ENCODE peak calls at places on chromosome 12, in ten cellular contexts. One of them, this sample, is unnamed.

GRCh38 chr12:90261283-90261682 is 552.6 kb upstream of the ATP2B1 start:
- DNase-seq in prostate gland: no peak
- DNase-seq in uterus: no peak
- DNase-seq in A549: no peak
- DNase-seq in transverse colon: no peak
- DNase-seq in heart left ventricle: no peak
- DNase-seq in IMR-90: peak
- DNase-seq in ovary: no peak
- DNase-seq in testis: no peak
- DNase-seq in right lobe of liver: no peak
- DNase-seq in this sample: no peak

GRCh38 chr12:54678131-54678530 is 30.0 kb upstream of the DCD start:
- DNase-seq in transverse colon: no peak
- DNase-seq in prostate gland: no peak
- DNase-seq in A549: no peak
- DNase-seq in ovary: no peak
- DNase-seq in IMR-90: no peak
- DNase-seq in testis: no peak
- DNase-seq in uterus: no peak
- DNase-seq in right lobe of liver: no peak
- DNase-seq in heart left ventricle: no peak
- DNase-seq in this sample: no peak

GRCh38 chr12:102961488-102961801 is 4.0 kb downstream of the ASCL1 start:
- DNase-seq in IMR-90: no peak
- DNase-seq in heart left ventricle: no peak
- DNase-seq in right lobe of liver: no peak
- DNase-seq in prostate gland: no peak
- DNase-seq in uterus: no peak
- DNase-seq in transverse colon: no peak
- DNase-seq in testis: no peak
- DNase-seq in A549: no peak
- DNase-seq in ovary: no peak
- DNase-seq in this sample: no peak

GRCh38 chr12:93300611-93301021 is 77.1 kb upstream of the NUDT4 start:
- DNase-seq in heart left ventricle: no peak
- DNase-seq in prostate gland: no peak
- DNase-seq in right lobe of liver: no peak
- DNase-seq in A549: no peak
- DNase-seq in IMR-90: no peak
- DNase-seq in uterus: no peak
- DNase-seq in transverse colon: no peak
- DNase-seq in testis: no peak
- DNase-seq in ovary: no peak
- DNase-seq in this sample: no peak

GRCh38 chr12:75633789-75634188 is 122.4 kb upstream of the KRR1 start:
- DNase-seq in transverse colon: no peak
- DNase-seq in prostate gland: no peak
- DNase-seq in uterus: no peak
- DNase-seq in IMR-90: no peak
- DNase-seq in heart left ventricle: no peak
- DNase-seq in right lobe of liver: no peak
- DNase-seq in A549: no peak
- DNase-seq in ovary: no peak
- DNase-seq in testis: no peak
- DNase-seq in this sample: no peak

GRCh38 chr12:88805692-88806091 is 225.4 kb upstream of the KITLG start:
- DNase-seq in ovary: no peak
- DNase-seq in uterus: no peak
- DNase-seq in testis: no peak
- DNase-seq in right lobe of liver: no peak
- DNase-seq in heart left ventricle: no peak
- DNase-seq in A549: no peak
- DNase-seq in IMR-90: no peak
- DNase-seq in transverse colon: no peak
- DNase-seq in prostate gland: no peak
- DNase-seq in this sample: no peak

GRCh38 chr12:122665349-122665748 is 37.8 kb downstream of the HCAR2 start:
- DNase-seq in prostate gland: no peak
- DNase-seq in ovary: no peak
- DNase-seq in A549: no peak
- DNase-seq in heart left ventricle: no peak
- DNase-seq in transverse colon: no peak
- DNase-seq in IMR-90: no peak
- DNase-seq in testis: no peak
- DNase-seq in uterus: no peak
- DNase-seq in right lobe of liver: no peak
- DNase-seq in this sample: no peak

GRCh38 chr12:80232873-80233272 is 133.5 kb downstream of the OTOGL start:
- DNase-seq in prostate gland: no peak
- DNase-seq in right lobe of liver: no peak
- DNase-seq in IMR-90: no peak
- DNase-seq in A549: no peak
- DNase-seq in transverse colon: no peak
- DNase-seq in testis: no peak
- DNase-seq in uterus: no peak
- DNase-seq in heart left ventricle: no peak
- DNase-seq in ovary: no peak
- DNase-seq in this sample: no peak

GRCh38 chr12:55935742-55936151 is 4.8 kb downstream of the DGKA start:
- DNase-seq in transverse colon: no peak
- DNase-seq in right lobe of liver: no peak
- DNase-seq in A549: no peak
- DNase-seq in prostate gland: no peak
- DNase-seq in uterus: peak
- DNase-seq in testis: peak
- DNase-seq in IMR-90: no peak
- DNase-seq in ovary: peak
- DNase-seq in heart left ventricle: peak
- DNase-seq in this sample: no peak

GRCh38 chr12:58765076-58765475 is 155.2 kb downstream of the LRIG3 start:
- DNase-seq in A549: no peak
- DNase-seq in heart left ventricle: no peak
- DNase-seq in right lobe of liver: no peak
- DNase-seq in testis: no peak
- DNase-seq in IMR-90: no peak
- DNase-seq in prostate gland: no peak
- DNase-seq in uterus: no peak
- DNase-seq in transverse colon: no peak
- DNase-seq in ovary: no peak
- DNase-seq in this sample: no peak

GRCh38 chr12:113479578-113480335 is 8.1 kb upstream of the LHX5 start:
- DNase-seq in ovary: peak
- DNase-seq in testis: peak
- DNase-seq in uterus: no peak
- DNase-seq in heart left ventricle: peak
- DNase-seq in transverse colon: no peak
- DNase-seq in prostate gland: no peak
- DNase-seq in IMR-90: peak
- DNase-seq in right lobe of liver: peak
- DNase-seq in A549: no peak
- DNase-seq in this sample: peak

GRCh38 chr12:75526655-75527511 is 15.5 kb upstream of the KRR1 start:
- DNase-seq in IMR-90: peak
- DNase-seq in A549: peak
- DNase-seq in heart left ventricle: no peak
- DNase-seq in testis: no peak
- DNase-seq in transverse colon: no peak
- DNase-seq in ovary: no peak
- DNase-seq in prostate gland: no peak
- DNase-seq in right lobe of liver: no peak
- DNase-seq in uterus: no peak
- DNase-seq in this sample: peak

GRCh38 chr12:51083140-51083833 is at the start of gene CSRNP2:
- DNase-seq in prostate gland: peak
- DNase-seq in uterus: peak
- DNase-seq in transverse colon: peak
- DNase-seq in right lobe of liver: peak
- DNase-seq in ovary: peak
- DNase-seq in testis: peak
- DNase-seq in IMR-90: peak
- DNase-seq in A549: peak
- DNase-seq in heart left ventricle: peak
- DNase-seq in this sample: peak

GRCh38 chr12:51087818-51088217 is 4.4 kb upstream of the CSRNP2 start:
- DNase-seq in heart left ventricle: no peak
- DNase-seq in IMR-90: no peak
- DNase-seq in uterus: no peak
- DNase-seq in right lobe of liver: no peak
- DNase-seq in prostate gland: no peak
- DNase-seq in ovary: no peak
- DNase-seq in A549: no peak
- DNase-seq in testis: no peak
- DNase-seq in transverse colon: no peak
- DNase-seq in this sample: no peak

GRCh38 chr12:51082561-51083139 is 746 bp downstream of the CSRNP2 start:
- DNase-seq in A549: peak
- DNase-seq in testis: peak
- DNase-seq in ovary: no peak
- DNase-seq in uterus: no peak
- DNase-seq in transverse colon: peak
- DNase-seq in heart left ventricle: no peak
- DNase-seq in prostate gland: peak
- DNase-seq in IMR-90: peak
- DNase-seq in right lobe of liver: no peak
- DNase-seq in this sample: peak

GRCh38 chr12:51086933-51087332 is 3.5 kb upstream of the CSRNP2 start:
- DNase-seq in transverse colon: no peak
- DNase-seq in right lobe of liver: no peak
- DNase-seq in A549: no peak
- DNase-seq in prostate gland: no peak
- DNase-seq in uterus: no peak
- DNase-seq in IMR-90: no peak
- DNase-seq in ovary: no peak
- DNase-seq in heart left ventricle: no peak
- DNase-seq in testis: no peak
- DNase-seq in this sample: no peak

GRCh38 chr12:51085757-51086156 is 2.4 kb upstream of the CSRNP2 start:
- DNase-seq in IMR-90: no peak
- DNase-seq in ovary: no peak
- DNase-seq in transverse colon: no peak
- DNase-seq in uterus: no peak
- DNase-seq in right lobe of liver: no peak
- DNase-seq in testis: no peak
- DNase-seq in prostate gland: no peak
- DNase-seq in heart left ventricle: no peak
- DNase-seq in A549: no peak
- DNase-seq in this sample: no peak
- TF ChIP-seq POLR2A in IMR-90: no peak
- TF ChIP-seq POLR2A in ovary: no peak
- TF ChIP-seq POLR2A in transverse colon: no peak
- TF ChIP-seq POLR2A in uterus: no peak
- TF ChIP-seq POLR2A in right lobe of liver: no peak
- TF ChIP-seq POLR2A in testis: no peak
- TF ChIP-seq POLR2A in prostate gland: no peak
- TF ChIP-seq POLR2A in heart left ventricle: no peak
- TF ChIP-seq POLR2A in A549: no peak
- TF ChIP-seq POLR2A in this sample: no peak

DNA sequence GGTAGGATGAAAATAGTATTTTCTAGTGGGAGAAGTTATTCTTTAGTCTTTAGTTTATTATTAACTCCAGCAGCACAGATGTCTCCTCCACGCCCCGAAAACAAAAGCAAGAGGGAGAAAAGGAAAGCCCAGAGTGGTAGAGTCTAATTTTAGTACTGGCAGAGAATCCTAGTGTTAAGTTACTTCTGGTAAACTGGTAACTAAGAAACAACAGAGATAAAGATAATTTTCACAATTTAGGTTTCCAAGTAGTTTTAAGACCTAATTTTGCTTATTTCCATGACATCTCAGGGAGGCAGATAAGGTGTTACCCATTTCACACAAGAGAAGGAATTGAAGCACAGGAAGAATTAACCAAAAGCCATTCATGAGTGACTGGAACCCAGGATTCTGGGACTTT is 16.3 kb downstream of the ATP5MC2 start:
- DNase-seq in prostate gland: no peak
- DNase-seq in uterus: no peak
- DNase-seq in IMR-90: peak
- DNase-seq in heart left ventricle: no peak
- DNase-seq in transverse colon: no peak
- DNase-seq in A549: no peak
- DNase-seq in right lobe of liver: no peak
- DNase-seq in testis: no peak
- DNase-seq in ovary: no peak
- DNase-seq in this sample: no peak
- H3K27ac ChIP-seq in prostate gland: peak
- H3K27ac ChIP-seq in uterus: peak
- H3K27ac ChIP-seq in IMR-90: peak
- H3K27ac ChIP-seq in heart left ventricle: peak
- H3K27ac ChIP-seq in transverse colon: peak
- H3K27ac ChIP-seq in A549: peak
- H3K27ac ChIP-seq in right lobe of liver: peak
- H3K27ac ChIP-seq in testis: peak
- H3K27ac ChIP-seq in ovary: peak
- H3K27ac ChIP-seq in this sample: peak

GRCh38 chr12:45695035-45695434 is 34.5 kb upstream of the ARID2 start:
- DNase-seq in uterus: no peak
- DNase-seq in A549: no peak
- DNase-seq in heart left ventricle: no peak
- DNase-seq in testis: no peak
- DNase-seq in IMR-90: peak
- DNase-seq in ovary: no peak
- DNase-seq in prostate gland: no peak
- DNase-seq in transverse colon: no peak
- DNase-seq in right lobe of liver: no peak
- DNase-seq in this sample: peak
- TF ChIP-seq CTCF in uterus: no peak
- TF ChIP-seq CTCF in A549: no peak
- TF ChIP-seq CTCF in heart left ventricle: no peak
- TF ChIP-seq CTCF in testis: no peak
- TF ChIP-seq CTCF in IMR-90: no peak
- TF ChIP-seq CTCF in ovary: no peak
- TF ChIP-seq CTCF in prostate gland: no peak
- TF ChIP-seq CTCF in transverse colon: no peak
- TF ChIP-seq CTCF in right lobe of liver: no peak
- TF ChIP-seq CTCF in this sample: no peak

DNA sequence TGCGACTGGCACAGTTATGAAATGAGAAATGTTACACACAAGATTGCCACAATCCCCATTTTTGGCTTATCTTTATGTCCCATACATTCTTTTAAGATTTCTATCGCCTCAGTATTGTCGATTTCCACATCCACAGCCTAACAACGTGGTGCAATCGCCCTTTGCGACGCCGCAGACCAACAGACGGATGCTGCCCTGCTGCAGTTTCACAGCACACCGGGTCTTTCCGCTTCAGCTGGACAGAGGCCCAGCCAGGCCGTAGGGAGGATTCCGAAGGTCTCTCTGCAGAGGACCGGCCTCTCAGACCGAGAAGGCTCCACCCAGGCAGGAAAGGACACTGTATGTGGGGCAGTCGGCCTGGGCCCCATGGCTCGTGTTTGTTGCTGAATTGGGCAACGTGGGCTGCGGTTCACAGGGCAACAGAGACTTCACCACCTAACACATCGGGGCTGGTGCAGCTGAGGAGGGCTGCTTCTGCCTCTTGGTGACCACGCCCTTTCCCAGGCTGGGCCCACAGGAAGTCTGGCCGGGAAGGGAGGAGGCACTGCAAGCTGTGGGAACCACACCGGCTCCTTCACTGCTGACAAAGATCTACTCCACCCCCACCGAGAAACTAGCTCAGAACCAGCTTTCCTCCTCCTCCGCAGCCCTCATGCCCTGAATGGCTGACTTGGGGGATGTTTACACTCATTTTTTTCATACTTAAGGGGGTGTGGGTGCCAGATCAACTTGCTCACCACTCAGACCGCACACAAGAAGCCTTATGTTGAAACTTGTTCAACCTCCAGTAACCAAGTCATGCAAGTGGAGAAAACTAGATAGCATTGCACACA is 32.9 kb upstream of the MDM1 start:
- DNase-seq in transverse colon: peak
- DNase-seq in right lobe of liver: peak
- DNase-seq in IMR-90: peak
- DNase-seq in ovary: peak
- DNase-seq in heart left ventricle: peak
- DNase-seq in testis: peak
- DNase-seq in uterus: peak
- DNase-seq in prostate gland: peak
- DNase-seq in A549: peak
- DNase-seq in this sample: peak
- TF ChIP-seq POLR2A in transverse colon: peak
- TF ChIP-seq POLR2A in right lobe of liver: peak
- TF ChIP-seq POLR2A in IMR-90: no peak
- TF ChIP-seq POLR2A in ovary: no peak
- TF ChIP-seq POLR2A in heart left ventricle: no peak
- TF ChIP-seq POLR2A in testis: no peak
- TF ChIP-seq POLR2A in uterus: peak
- TF ChIP-seq POLR2A in prostate gland: peak
- TF ChIP-seq POLR2A in A549: peak
- TF ChIP-seq POLR2A in this sample: peak